ENCODE peak calls at places on chromosomes 13 and 19, in eight cellular contexts. One of them, this sample, is unnamed.

GRCh38 chr19:33293255-33294057 is 8.9 kb downstream of the CEBPA start:
- DNase-seq in amniotic epithelial cell: peak; percentile 88
- DNase-seq in posterior cingulate gyrus: peak; percentile 23
- DNase-seq in natural killer cell treated with Interleukin-12 subunit alpha and Interleukin-12 subunit beta and Interleukin-15 and Interleukin-18, amount 100 ng/mL, for 72 hours: no peak
- DNase-seq in fibroblast of pulmonary artery: peak; percentile 64
- DNase-seq in HFF-Myc: no peak
- DNase-seq in ascending aorta: no peak
- DNase-seq in stimulated activated CD4-positive, alpha-beta T cell treated with anti-CD3 and anti-CD28 coated beads, Interleukin-15, amount 100 ng/mL, for 1 hour: no peak
- DNase-seq in this sample: no peak

GRCh38 chr13:100987993-100988392 is 313.4 kb upstream of the TMTC4 start:
- DNase-seq in amniotic epithelial cell: peak; percentile 16
- DNase-seq in posterior cingulate gyrus: no peak
- DNase-seq in natural killer cell treated with Interleukin-12 subunit alpha and Interleukin-12 subunit beta and Interleukin-15 and Interleukin-18, amount 100 ng/mL, for 72 hours: no peak
- DNase-seq in fibroblast of pulmonary artery: peak; percentile 18
- DNase-seq in HFF-Myc: no peak
- DNase-seq in ascending aorta: no peak
- DNase-seq in stimulated activated CD4-positive, alpha-beta T cell treated with anti-CD3 and anti-CD28 coated beads, Interleukin-15, amount 100 ng/mL, for 1 hour: no peak
- DNase-seq in this sample: no peak

GRCh38 chr19:7187605-7188339 is 106.4 kb downstream of the INSR start:
- DNase-seq in amniotic epithelial cell: no peak
- DNase-seq in posterior cingulate gyrus: no peak
- DNase-seq in natural killer cell treated with Interleukin-12 subunit alpha and Interleukin-12 subunit beta and Interleukin-15 and Interleukin-18, amount 100 ng/mL, for 72 hours: no peak
- DNase-seq in fibroblast of pulmonary artery: no peak
- DNase-seq in HFF-Myc: no peak
- DNase-seq in ascending aorta: no peak
- DNase-seq in stimulated activated CD4-positive, alpha-beta T cell treated with anti-CD3 and anti-CD28 coated beads, Interleukin-15, amount 100 ng/mL, for 1 hour: no peak
- DNase-seq in this sample: no peak

GRCh38 chr13:36680918-36681317 is 7.1 kb downstream of the SERTM1 start:
- DNase-seq in amniotic epithelial cell: peak; percentile 43
- DNase-seq in posterior cingulate gyrus: no peak
- DNase-seq in natural killer cell treated with Interleukin-12 subunit alpha and Interleukin-12 subunit beta and Interleukin-15 and Interleukin-18, amount 100 ng/mL, for 72 hours: no peak
- DNase-seq in fibroblast of pulmonary artery: peak; percentile 6
- DNase-seq in HFF-Myc: no peak
- DNase-seq in ascending aorta: no peak
- DNase-seq in stimulated activated CD4-positive, alpha-beta T cell treated with anti-CD3 and anti-CD28 coated beads, Interleukin-15, amount 100 ng/mL, for 1 hour: no peak
- DNase-seq in this sample: no peak

GRCh38 chr19:42606660-42607351 is 12.1 kb upstream of the CEACAM8 start:
- DNase-seq in amniotic epithelial cell: peak; percentile 17
- DNase-seq in posterior cingulate gyrus: peak; percentile 39
- DNase-seq in natural killer cell treated with Interleukin-12 subunit alpha and Interleukin-12 subunit beta and Interleukin-15 and Interleukin-18, amount 100 ng/mL, for 72 hours: no peak
- DNase-seq in fibroblast of pulmonary artery: peak; percentile 33
- DNase-seq in HFF-Myc: peak; percentile 26
- DNase-seq in ascending aorta: no peak
- DNase-seq in stimulated activated CD4-positive, alpha-beta T cell treated with anti-CD3 and anti-CD28 coated beads, Interleukin-15, amount 100 ng/mL, for 1 hour: no peak
- DNase-seq in this sample: no peak

GRCh38 chr13:31310781-31311180 is 111.0 kb downstream of the B3GLCT start:
- DNase-seq in amniotic epithelial cell: no peak
- DNase-seq in posterior cingulate gyrus: no peak
- DNase-seq in natural killer cell treated with Interleukin-12 subunit alpha and Interleukin-12 subunit beta and Interleukin-15 and Interleukin-18, amount 100 ng/mL, for 72 hours: no peak
- DNase-seq in fibroblast of pulmonary artery: no peak
- DNase-seq in HFF-Myc: no peak
- DNase-seq in ascending aorta: no peak
- DNase-seq in stimulated activated CD4-positive, alpha-beta T cell treated with anti-CD3 and anti-CD28 coated beads, Interleukin-15, amount 100 ng/mL, for 1 hour: no peak
- DNase-seq in this sample: no peak

GRCh38 chr13:110000534-110001345 is 214.4 kb upstream of the IRS2 start:
- DNase-seq in amniotic epithelial cell: peak; percentile 37
- DNase-seq in posterior cingulate gyrus: no peak
- DNase-seq in natural killer cell treated with Interleukin-12 subunit alpha and Interleukin-12 subunit beta and Interleukin-15 and Interleukin-18, amount 100 ng/mL, for 72 hours: no peak
- DNase-seq in fibroblast of pulmonary artery: no peak
- DNase-seq in HFF-Myc: no peak
- DNase-seq in ascending aorta: no peak
- DNase-seq in stimulated activated CD4-positive, alpha-beta T cell treated with anti-CD3 and anti-CD28 coated beads, Interleukin-15, amount 100 ng/mL, for 1 hour: no peak
- DNase-seq in this sample: no peak

GRCh38 chr13:59236309-59236939 is 927.3 kb downstream of the DIAPH3 start:
- DNase-seq in amniotic epithelial cell: no peak
- DNase-seq in posterior cingulate gyrus: no peak
- DNase-seq in natural killer cell treated with Interleukin-12 subunit alpha and Interleukin-12 subunit beta and Interleukin-15 and Interleukin-18, amount 100 ng/mL, for 72 hours: no peak
- DNase-seq in fibroblast of pulmonary artery: no peak
- DNase-seq in HFF-Myc: no peak
- DNase-seq in ascending aorta: no peak
- DNase-seq in stimulated activated CD4-positive, alpha-beta T cell treated with anti-CD3 and anti-CD28 coated beads, Interleukin-15, amount 100 ng/mL, for 1 hour: no peak
- DNase-seq in this sample: no peak

GRCh38 chr19:55117063-55117635 is 288 bp downstream of the PPP1R12C start:
- DNase-seq in amniotic epithelial cell: no peak
- DNase-seq in posterior cingulate gyrus: no peak
- DNase-seq in natural killer cell treated with Interleukin-12 subunit alpha and Interleukin-12 subunit beta and Interleukin-15 and Interleukin-18, amount 100 ng/mL, for 72 hours: no peak
- DNase-seq in fibroblast of pulmonary artery: no peak
- DNase-seq in HFF-Myc: no peak
- DNase-seq in ascending aorta: no peak
- DNase-seq in stimulated activated CD4-positive, alpha-beta T cell treated with anti-CD3 and anti-CD28 coated beads, Interleukin-15, amount 100 ng/mL, for 1 hour: no peak
- DNase-seq in this sample: no peak

GRCh38 chr13:59360108-59360507 is 803.6 kb downstream of the DIAPH3 start:
- DNase-seq in amniotic epithelial cell: peak; percentile 41
- DNase-seq in posterior cingulate gyrus: no peak
- DNase-seq in natural killer cell treated with Interleukin-12 subunit alpha and Interleukin-12 subunit beta and Interleukin-15 and Interleukin-18, amount 100 ng/mL, for 72 hours: no peak
- DNase-seq in fibroblast of pulmonary artery: peak; percentile 57
- DNase-seq in HFF-Myc: no peak
- DNase-seq in ascending aorta: no peak
- DNase-seq in stimulated activated CD4-positive, alpha-beta T cell treated with anti-CD3 and anti-CD28 coated beads, Interleukin-15, amount 100 ng/mL, for 1 hour: no peak
- DNase-seq in this sample: no peak

GRCh38 chr19:8115805-8116396 is 33.5 kb downstream of the FBN3 start:
- DNase-seq in amniotic epithelial cell: no peak
- DNase-seq in posterior cingulate gyrus: no peak
- DNase-seq in natural killer cell treated with Interleukin-12 subunit alpha and Interleukin-12 subunit beta and Interleukin-15 and Interleukin-18, amount 100 ng/mL, for 72 hours: no peak
- DNase-seq in fibroblast of pulmonary artery: no peak
- DNase-seq in HFF-Myc: no peak
- DNase-seq in ascending aorta: no peak
- DNase-seq in stimulated activated CD4-positive, alpha-beta T cell treated with anti-CD3 and anti-CD28 coated beads, Interleukin-15, amount 100 ng/mL, for 1 hour: no peak
- DNase-seq in this sample: no peak

GRCh38 chr13:43058318-43058674 is 34.9 kb downstream of the DNAJC15 start:
- DNase-seq in amniotic epithelial cell: peak; percentile 67
- DNase-seq in posterior cingulate gyrus: no peak
- DNase-seq in natural killer cell treated with Interleukin-12 subunit alpha and Interleukin-12 subunit beta and Interleukin-15 and Interleukin-18, amount 100 ng/mL, for 72 hours: no peak
- DNase-seq in fibroblast of pulmonary artery: peak; percentile 62
- DNase-seq in HFF-Myc: peak; percentile 79
- DNase-seq in ascending aorta: no peak
- DNase-seq in stimulated activated CD4-positive, alpha-beta T cell treated with anti-CD3 and anti-CD28 coated beads, Interleukin-15, amount 100 ng/mL, for 1 hour: no peak
- DNase-seq in this sample: no peak

GRCh38 chr19:374183-374885 is 29.7 kb upstream of the MIER2 start:
- DNase-seq in amniotic epithelial cell: no peak
- DNase-seq in posterior cingulate gyrus: no peak
- DNase-seq in natural killer cell treated with Interleukin-12 subunit alpha and Interleukin-12 subunit beta and Interleukin-15 and Interleukin-18, amount 100 ng/mL, for 72 hours: no peak
- DNase-seq in fibroblast of pulmonary artery: no peak
- DNase-seq in HFF-Myc: no peak
- DNase-seq in ascending aorta: peak; percentile 48
- DNase-seq in stimulated activated CD4-positive, alpha-beta T cell treated with anti-CD3 and anti-CD28 coated beads, Interleukin-15, amount 100 ng/mL, for 1 hour: no peak
- DNase-seq in this sample: no peak

GRCh38 chr13:98775386-98775785 is 22.9 kb upstream of the SLC15A1 start:
- DNase-seq in amniotic epithelial cell: no peak
- DNase-seq in posterior cingulate gyrus: no peak
- DNase-seq in natural killer cell treated with Interleukin-12 subunit alpha and Interleukin-12 subunit beta and Interleukin-15 and Interleukin-18, amount 100 ng/mL, for 72 hours: no peak
- DNase-seq in fibroblast of pulmonary artery: no peak
- DNase-seq in HFF-Myc: no peak
- DNase-seq in ascending aorta: no peak
- DNase-seq in stimulated activated CD4-positive, alpha-beta T cell treated with anti-CD3 and anti-CD28 coated beads, Interleukin-15, amount 100 ng/mL, for 1 hour: no peak
- DNase-seq in this sample: no peak

GRCh38 chr19:42563352-42564210 is 31.1 kb downstream of the CEACAM8 start:
- DNase-seq in amniotic epithelial cell: peak; percentile 41
- DNase-seq in posterior cingulate gyrus: no peak
- DNase-seq in natural killer cell treated with Interleukin-12 subunit alpha and Interleukin-12 subunit beta and Interleukin-15 and Interleukin-18, amount 100 ng/mL, for 72 hours: no peak
- DNase-seq in fibroblast of pulmonary artery: peak; percentile 58
- DNase-seq in HFF-Myc: peak; percentile 17
- DNase-seq in ascending aorta: no peak
- DNase-seq in stimulated activated CD4-positive, alpha-beta T cell treated with anti-CD3 and anti-CD28 coated beads, Interleukin-15, amount 100 ng/mL, for 1 hour: no peak
- DNase-seq in this sample: no peak

GRCh38 chr19:40688294-40688693 is 2.2 kb downstream of the NUMBL start:
- DNase-seq in amniotic epithelial cell: no peak
- DNase-seq in posterior cingulate gyrus: no peak
- DNase-seq in natural killer cell treated with Interleukin-12 subunit alpha and Interleukin-12 subunit beta and Interleukin-15 and Interleukin-18, amount 100 ng/mL, for 72 hours: no peak
- DNase-seq in fibroblast of pulmonary artery: no peak
- DNase-seq in HFF-Myc: no peak
- DNase-seq in ascending aorta: no peak
- DNase-seq in stimulated activated CD4-positive, alpha-beta T cell treated with anti-CD3 and anti-CD28 coated beads, Interleukin-15, amount 100 ng/mL, for 1 hour: no peak
- DNase-seq in this sample: no peak

GRCh38 chr13:47135800-47136658 is 239.2 kb upstream of the HTR2A start:
- DNase-seq in amniotic epithelial cell: no peak
- DNase-seq in posterior cingulate gyrus: no peak
- DNase-seq in natural killer cell treated with Interleukin-12 subunit alpha and Interleukin-12 subunit beta and Interleukin-15 and Interleukin-18, amount 100 ng/mL, for 72 hours: no peak
- DNase-seq in fibroblast of pulmonary artery: no peak
- DNase-seq in HFF-Myc: no peak
- DNase-seq in ascending aorta: no peak
- DNase-seq in stimulated activated CD4-positive, alpha-beta T cell treated with anti-CD3 and anti-CD28 coated beads, Interleukin-15, amount 100 ng/mL, for 1 hour: no peak
- DNase-seq in this sample: no peak

GRCh38 chr19:15129856-15130580 is 22.8 kb downstream of the SYDE1 start:
- DNase-seq in amniotic epithelial cell: no peak
- DNase-seq in posterior cingulate gyrus: no peak
- DNase-seq in natural killer cell treated with Interleukin-12 subunit alpha and Interleukin-12 subunit beta and Interleukin-15 and Interleukin-18, amount 100 ng/mL, for 72 hours: no peak
- DNase-seq in fibroblast of pulmonary artery: no peak
- DNase-seq in HFF-Myc: no peak
- DNase-seq in ascending aorta: no peak
- DNase-seq in stimulated activated CD4-positive, alpha-beta T cell treated with anti-CD3 and anti-CD28 coated beads, Interleukin-15, amount 100 ng/mL, for 1 hour: no peak
- DNase-seq in this sample: no peak

This sample was measured in NCI-H1417 treated with DMSO at 0.1 percent for 48 hours.